ENCODE peak calls at places on chromosomes 16 and 17, in seven cellular contexts. O is choroid plexus epithelial cell, B is ovary, F is cardiac muscle cell, Q is suprapubic skin, T is fibroblast of mammary gland, H is A549. A is an unnamed sample.

GRCh38 chr17:7132511-7133094 is 18.0 kb upstream of the ASGR2 start:
- DNase-seq in F (peak; percentile 40), O (peak; percentile 59), Q (no peak), B (no peak), H (no peak), T (no peak), A (peak; percentile 58)

GRCh38 chr16:3579776-3580175 is 2.6 kb upstream of the NLRC3 start:
- DNase-seq in O (no peak), H (no peak), B (no peak), Q (no peak), F (no peak), T (no peak), A (no peak)

GRCh38 chr17:27651411-27652345 is 20.7 kb downstream of the LGALS9 start:
- DNase-seq in Q (peak; percentile 79), T (peak; percentile 43), B (peak; percentile 77), H (no peak), O (peak; percentile 57), F (peak; percentile 62), A (peak; percentile 65)

GRCh38 chr16:68995011-68995504 is 110.4 kb upstream of the HAS3 start:
- DNase-seq in Q (no peak), B (no peak), H (peak; percentile 55), O (peak; percentile 50), T (peak; percentile 55), F (peak; percentile 51), A (peak; percentile 73)

GRCh38 chr16:79437764-79438728 is 162.5 kb downstream of the MAF start:
- DNase-seq in F (peak; percentile 12), T (no peak), Q (no peak), H (no peak), O (peak; percentile 2), B (peak; percentile 71), A (no peak)

GRCh38 chr17:69501591-69502468 is 87.3 kb downstream of the MAP2K6 start:
- DNase-seq in T (peak; percentile 77), Q (no peak), B (peak; percentile 45), O (peak; percentile 93), H (peak; percentile 37), F (peak; percentile 80), A (peak; percentile 64)

GRCh38 chr16:57316390-57317017 is 32.0 kb upstream of the PLLP start:
- DNase-seq in F (peak; percentile 95), O (peak; percentile 76), B (no peak), Q (peak; percentile 37), T (peak; percentile 90), H (peak; percentile 47), A (peak; percentile 96)

GRCh38 chr16:72093448-72094265 is at the start of the genes DHX38 and TXNL4B:
- DNase-seq in O (peak; percentile 100), H (peak; percentile 100), F (peak; percentile 99), B (peak; percentile 93), T (peak; percentile 99), Q (peak; percentile 96), A (peak; percentile 99)

GRCh38 chr17:2017274-2017941 is 7.7 kb downstream of the RTN4RL1 start:
- DNase-seq in Q (no peak), B (no peak), O (no peak), T (no peak), H (no peak), F (no peak), A (no peak)

GRCh38 chr16:11386791-11387546 is 41.7 kb downstream of the RMI2 start:
- DNase-seq in H (peak; percentile 60), B (no peak), T (no peak), Q (no peak), O (peak; percentile 45), F (peak; percentile 58), A (peak; percentile 49)
- TF ChIP-seq CTCF in H (peak; percentile 45), B (no peak), T (peak; percentile 36), Q (peak; percentile 30), O (peak; percentile 77), F (peak; percentile 78), A (peak; percentile 65)

GRCh38 chr17:16569358-16569712 is 331 bp upstream of the ZNF287 start:
- DNase-seq in H (no peak), F (no peak), O (no peak), T (no peak), Q (no peak), B (no peak), A (no peak)
- H3K4me3 ChIP-seq in H (peak overlapping the region; percentile 62), F (no peak overlapping the region), O (no peak overlapping the region), T (no peak overlapping the region), Q (peak overlapping the region; percentile 72), B (peak overlapping the region; percentile 57), A (no peak overlapping the region)

GRCh38 chr17:44206825-44207155 is 7.1 kb upstream of the ATXN7L3 start:
- DNase-seq in H (no peak), B (no peak), Q (no peak), F (no peak), T (no peak), O (no peak), A (no peak)

GRCh38 chr17:44207319-44207718 is 7.6 kb upstream of the ATXN7L3 start:
- DNase-seq in Q (no peak), F (no peak), B (no peak), H (no peak), T (no peak), O (no peak), A (no peak)

GRCh38 chr17:44204453-44204882 is 4.8 kb upstream of the ATXN7L3 start:
- DNase-seq in B (no peak), F (peak; percentile 61), T (peak; percentile 82), O (peak; percentile 52), H (no peak), Q (no peak), A (peak; percentile 46)

GRCh38 chr17:44203731-44204452 is 4.2 kb upstream of the ATXN7L3 start:
- DNase-seq in O (peak; percentile 77), B (no peak), F (peak; percentile 75), Q (no peak), T (peak; percentile 66), H (peak; percentile 64), A (peak; percentile 71)

DNA sequence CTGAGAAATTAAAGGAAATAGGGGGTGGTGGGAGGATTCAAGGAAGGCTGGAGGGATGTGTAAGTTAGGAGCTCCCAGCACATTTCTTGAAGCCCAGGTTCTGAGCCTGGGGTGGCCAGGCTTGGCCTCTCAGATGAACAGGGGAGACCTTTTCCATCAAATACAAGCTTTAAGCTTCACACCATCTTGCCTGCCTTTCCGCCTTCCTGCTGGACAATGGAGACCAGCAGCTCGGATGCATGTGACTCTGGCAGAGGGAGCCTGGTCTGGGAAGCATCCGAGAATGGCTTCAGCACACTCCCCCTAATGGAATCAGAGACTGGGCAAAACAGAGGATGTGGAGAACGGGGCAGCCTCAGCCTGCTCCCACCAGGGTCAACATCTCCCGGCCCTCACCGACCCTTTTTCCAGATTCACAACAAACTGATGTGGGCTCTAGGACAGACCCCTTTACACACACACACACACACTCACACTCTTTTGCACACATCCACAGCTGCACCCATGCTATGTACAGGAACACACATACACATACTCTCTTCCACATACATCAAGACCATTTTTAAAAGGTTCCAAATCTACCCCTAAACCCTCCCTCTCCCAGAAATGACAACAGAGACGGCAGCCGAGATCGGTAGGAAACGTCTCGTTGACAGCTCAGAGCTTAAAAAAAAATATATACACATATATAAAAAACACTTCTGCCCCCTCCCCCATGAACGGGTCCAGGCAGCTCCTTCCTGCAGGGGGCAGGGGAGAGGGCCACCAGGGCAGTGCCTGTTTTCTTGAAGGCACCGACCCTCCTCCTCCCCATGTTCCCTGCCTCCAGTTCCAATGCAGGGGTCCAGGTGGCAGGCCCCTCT is 6.5 kb upstream of the ATXN7L3 start:
- DNase-seq in O (no peak), B (no peak), H (no peak), F (no peak), Q (no peak), T (no peak), A (no peak)
- TF ChIP-seq CTCF in O (peak; percentile 45), B (no peak), H (no peak), F (no peak), Q (no peak), T (peak; percentile 19), A (peak; percentile 13)

GRCh38 chr16:49651226-49651625 is 204.7 kb downstream of the ZNF423 start:
- DNase-seq in T (no peak), Q (no peak), H (no peak), F (no peak), O (no peak), B (no peak), A (no peak)

GRCh38 chr16:49651980-49652379 is 203.9 kb downstream of the ZNF423 start:
- DNase-seq in Q (no peak), O (no peak), B (peak; percentile 73), T (no peak), H (no peak), F (no peak), A (no peak)

GRCh38 chr16:49650603-49651002 is 205.3 kb downstream of the ZNF423 start:
- DNase-seq in Q (no peak), T (peak; percentile 51), O (no peak), F (no peak), B (no peak), H (no peak), A (no peak)

GRCh38 chr16:49647673-49648072 is 208.2 kb downstream of the ZNF423 start:
- DNase-seq in Q (no peak), O (no peak), T (no peak), B (no peak), F (no peak), H (no peak), A (no peak)

DNA sequence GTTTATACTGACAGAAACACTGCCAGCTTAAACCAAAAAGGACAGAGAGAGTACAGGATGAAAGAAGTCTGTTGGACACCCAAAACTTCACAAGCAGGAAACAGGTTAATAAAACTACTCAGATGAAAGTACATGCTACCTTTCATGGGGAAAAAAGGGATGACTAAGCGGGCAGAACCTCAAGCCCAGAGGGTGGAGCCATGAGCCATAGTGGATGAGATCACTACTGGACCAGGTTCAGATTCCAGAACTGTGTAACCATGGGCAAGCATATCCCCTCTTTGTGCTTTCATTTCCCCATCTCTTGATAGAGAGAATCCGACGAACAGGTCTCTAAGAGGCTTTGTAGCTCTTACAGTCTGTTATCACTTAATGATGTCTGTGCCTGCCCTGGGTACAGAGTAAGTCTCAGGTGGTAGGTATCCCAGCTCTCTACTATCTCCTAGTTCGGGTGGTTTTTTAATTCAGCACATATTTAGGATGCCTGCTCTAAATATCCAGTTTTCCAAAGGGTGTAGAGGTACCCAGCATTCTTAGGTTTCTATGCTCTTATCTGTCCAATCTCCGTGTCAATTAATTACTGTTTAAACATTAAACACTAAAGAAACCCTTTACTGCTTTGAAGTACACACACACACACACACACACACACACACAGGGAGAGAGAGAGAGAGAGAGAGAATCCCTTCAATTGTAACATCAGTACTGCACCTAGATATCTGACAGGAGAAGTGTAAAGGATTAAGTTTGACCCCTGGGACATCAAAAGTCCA is 206.7 kb downstream of the ZNF423 start:
- DNase-seq in B (no peak), O (peak; percentile 28), Q (no peak), F (peak; percentile 78), H (no peak), T (peak; percentile 80), A (peak; percentile 18)
- H3K4me3 ChIP-seq in B (no peak overlapping the region), O (no peak overlapping the region), Q (no peak overlapping the region), F (no peak overlapping the region), H (no peak overlapping the region), T (no peak overlapping the region), A (no peak overlapping the region)

A was measured in fibroblast of pulmonary artery.